ENCODE peak calls at places on chromosomes 7 and 10, in five cellular contexts. One of them, this sample, is unnamed.

GRCh38 chr7:101066858-101067227 is 18.4 kb upstream of the TRIM56 start:
- DNase-seq in neural progenitor cell: no peak
- DNase-seq in foreskin keratinocyte: no peak
- DNase-seq in pancreas: no peak
- DNase-seq in heart right ventricle: no peak
- DNase-seq in this sample: no peak

GRCh38 chr7:55973747-55974250 is 9.4 kb downstream of the NIPSNAP2 start:
- DNase-seq in neural progenitor cell: no peak
- DNase-seq in heart right ventricle: no peak
- DNase-seq in foreskin keratinocyte: no peak
- DNase-seq in pancreas: no peak
- DNase-seq in this sample: no peak

GRCh38 chr10:15053061-15053460 is 9.3 kb downstream of the OLAH start:
- DNase-seq in heart right ventricle: no peak
- DNase-seq in neural progenitor cell: no peak
- DNase-seq in pancreas: no peak
- DNase-seq in foreskin keratinocyte: no peak
- DNase-seq in this sample: no peak

GRCh38 chr7:99141756-99142726 is 1.9 kb downstream of the SMURF1 start:
- DNase-seq in neural progenitor cell: peak
- DNase-seq in pancreas: peak
- DNase-seq in heart right ventricle: peak
- DNase-seq in foreskin keratinocyte: no peak
- DNase-seq in this sample: peak

GRCh38 chr10:7484456-7485266 is 73.8 kb upstream of the SFMBT2 start:
- DNase-seq in pancreas: no peak
- DNase-seq in neural progenitor cell: no peak
- DNase-seq in foreskin keratinocyte: no peak
- DNase-seq in heart right ventricle: no peak
- DNase-seq in this sample: no peak

GRCh38 chr10:70441877-70442205 is 360 bp upstream of the NODAL start:
- DNase-seq in heart right ventricle: no peak
- DNase-seq in pancreas: no peak
- DNase-seq in foreskin keratinocyte: no peak
- DNase-seq in neural progenitor cell: peak
- DNase-seq in this sample: no peak

GRCh38 chr10:53325073-53325472 is 552.5 kb upstream of the MBL2 start:
- DNase-seq in pancreas: no peak
- DNase-seq in foreskin keratinocyte: peak
- DNase-seq in heart right ventricle: no peak
- DNase-seq in neural progenitor cell: no peak
- DNase-seq in this sample: no peak

GRCh38 chr7:28356619-28357018 is 55.7 kb upstream of the CREB5 start:
- DNase-seq in neural progenitor cell: no peak
- DNase-seq in foreskin keratinocyte: no peak
- DNase-seq in heart right ventricle: no peak
- DNase-seq in pancreas: no peak
- DNase-seq in this sample: no peak

GRCh38 chr10:688287-688620 is 1.2 kb downstream of the DIP2C start:
- DNase-seq in neural progenitor cell: no peak
- DNase-seq in pancreas: no peak
- DNase-seq in heart right ventricle: no peak
- DNase-seq in foreskin keratinocyte: no peak
- DNase-seq in this sample: no peak

GRCh38 chr10:28922861-28923260 is 245.5 kb downstream of the BAMBI start:
- DNase-seq in heart right ventricle: no peak
- DNase-seq in neural progenitor cell: no peak
- DNase-seq in foreskin keratinocyte: no peak
- DNase-seq in pancreas: no peak
- DNase-seq in this sample: no peak

GRCh38 chr7:123260428-123260960 is 60.7 kb upstream of the SLC13A1 start:
- DNase-seq in heart right ventricle: no peak
- DNase-seq in neural progenitor cell: no peak
- DNase-seq in pancreas: no peak
- DNase-seq in foreskin keratinocyte: no peak
- DNase-seq in this sample: no peak

GRCh38 chr10:13712799-13713581 is 126.2 kb downstream of the PRPF18 start:
- DNase-seq in heart right ventricle: peak
- DNase-seq in foreskin keratinocyte: peak
- DNase-seq in neural progenitor cell: no peak
- DNase-seq in pancreas: peak
- DNase-seq in this sample: peak

GRCh38 chr10:10120671-10121070 is 897.0 kb upstream of the CELF2 start:
- DNase-seq in neural progenitor cell: no peak
- DNase-seq in foreskin keratinocyte: no peak
- DNase-seq in heart right ventricle: no peak
- DNase-seq in pancreas: no peak
- DNase-seq in this sample: no peak

GRCh38 chr7:40865441-40866233 is 730.8 kb downstream of the SUGCT start:
- DNase-seq in neural progenitor cell: peak
- DNase-seq in pancreas: no peak
- DNase-seq in foreskin keratinocyte: no peak
- DNase-seq in heart right ventricle: no peak
- DNase-seq in this sample: no peak

GRCh38 chr10:74078037-74078436 is 72.6 kb downstream of the AP3M1 start:
- DNase-seq in heart right ventricle: no peak
- DNase-seq in neural progenitor cell: no peak
- DNase-seq in foreskin keratinocyte: no peak
- DNase-seq in pancreas: no peak
- DNase-seq in this sample: no peak

GRCh38 chr10:122128357-122128756 is 139.4 kb downstream of the TACC2 start:
- DNase-seq in foreskin keratinocyte: no peak
- DNase-seq in pancreas: no peak
- DNase-seq in heart right ventricle: peak
- DNase-seq in neural progenitor cell: no peak
- DNase-seq in this sample: peak

GRCh38 chr7:46934198-46934825 is 647.6 kb downstream of the TNS3 start:
- DNase-seq in heart right ventricle: no peak
- DNase-seq in neural progenitor cell: no peak
- DNase-seq in pancreas: no peak
- DNase-seq in foreskin keratinocyte: no peak
- DNase-seq in this sample: no peak

GRCh38 chr7:34275629-34276028 is 370.3 kb downstream of the BMPER start:
- DNase-seq in pancreas: no peak
- DNase-seq in foreskin keratinocyte: no peak
- DNase-seq in heart right ventricle: no peak
- DNase-seq in neural progenitor cell: no peak
- DNase-seq in this sample: no peak

GRCh38 chr7:107384025-107384424 is 85.8 kb upstream of the GPR22 start:
- DNase-seq in neural progenitor cell: no peak
- DNase-seq in pancreas: no peak
- DNase-seq in heart right ventricle: no peak
- DNase-seq in foreskin keratinocyte: no peak
- DNase-seq in this sample: no peak

GRCh38 chr7:77800730-77801129 is 2.2 kb downstream of the PHTF2 start:
- DNase-seq in heart right ventricle: no peak
- DNase-seq in pancreas: no peak
- DNase-seq in neural progenitor cell: no peak
- DNase-seq in foreskin keratinocyte: no peak
- DNase-seq in this sample: no peak
- TF ChIP-seq CTCF in heart right ventricle: no peak
- TF ChIP-seq CTCF in pancreas: no peak
- TF ChIP-seq CTCF in neural progenitor cell: no peak
- TF ChIP-seq CTCF in foreskin keratinocyte: no peak
- TF ChIP-seq CTCF in this sample: no peak

GRCh38 chr10:128907155-128907554 is 559.9 kb upstream of the MGMT start:
- DNase-seq in foreskin keratinocyte: no peak
- DNase-seq in pancreas: no peak
- DNase-seq in neural progenitor cell: no peak
- DNase-seq in heart right ventricle: no peak
- DNase-seq in this sample: no peak

GRCh38 chr10:128912568-128913311 is 554.3 kb upstream of the MGMT start:
- DNase-seq in pancreas: no peak
- DNase-seq in neural progenitor cell: no peak
- DNase-seq in heart right ventricle: no peak
- DNase-seq in foreskin keratinocyte: no peak
- DNase-seq in this sample: no peak

DNA sequence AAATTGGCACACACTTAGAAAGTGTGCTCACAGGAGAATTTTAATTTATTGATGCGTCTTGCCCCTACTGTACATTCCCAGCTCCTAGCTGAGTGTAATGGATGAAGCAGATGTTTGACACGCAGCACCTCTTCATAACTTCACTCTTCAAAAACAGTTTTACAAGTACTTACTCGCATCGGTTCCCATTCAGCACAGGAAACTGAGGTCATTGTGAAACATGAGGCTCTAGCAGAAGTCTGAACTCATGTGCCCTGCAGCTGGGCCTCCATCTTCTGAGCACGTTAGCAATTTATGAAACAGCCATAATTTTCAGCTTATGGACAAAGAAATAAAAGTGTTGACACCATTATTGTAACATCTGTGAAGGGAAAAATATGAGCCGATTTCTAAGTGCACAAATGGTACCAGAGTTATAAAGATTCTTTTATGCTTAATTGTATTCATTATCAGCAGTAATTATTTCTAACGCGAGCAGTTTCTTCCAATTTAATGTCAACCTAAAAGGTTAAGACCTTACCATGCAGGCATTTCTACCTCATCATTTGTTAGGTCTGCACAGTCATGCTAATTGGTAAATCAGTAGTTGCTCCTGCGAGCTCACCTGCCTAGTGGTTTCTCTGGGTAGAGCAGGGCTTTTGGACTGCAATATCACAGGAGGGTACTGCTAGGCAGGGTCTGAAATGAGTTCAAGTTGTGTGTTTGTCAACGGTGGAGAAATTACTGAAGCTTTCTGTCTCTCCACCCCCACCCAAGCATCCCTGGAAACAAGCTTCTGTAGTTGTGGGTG is 558.7 kb upstream of the MGMT start:
- DNase-seq in foreskin keratinocyte: peak
- DNase-seq in neural progenitor cell: no peak
- DNase-seq in pancreas: no peak
- DNase-seq in heart right ventricle: no peak
- DNase-seq in this sample: no peak
- H3K27ac ChIP-seq in foreskin keratinocyte: peak
- H3K27ac ChIP-seq in neural progenitor cell: no peak
- H3K27ac ChIP-seq in pancreas: no peak
- H3K27ac ChIP-seq in heart right ventricle: peak
- H3K27ac ChIP-seq in this sample: no peak

GRCh38 chr7:30162622-30163124 is 27.9 kb downstream of the MTURN start:
- DNase-seq in foreskin keratinocyte: peak
- DNase-seq in pancreas: no peak
- DNase-seq in neural progenitor cell: peak
- DNase-seq in heart right ventricle: no peak
- DNase-seq in this sample: no peak
- TF ChIP-seq CTCF in foreskin keratinocyte: no peak
- TF ChIP-seq CTCF in pancreas: no peak
- TF ChIP-seq CTCF in neural progenitor cell: no peak
- TF ChIP-seq CTCF in heart right ventricle: no peak
- TF ChIP-seq CTCF in this sample: no peak

GRCh38 chr10:86956841-86957448 is 470 bp downstream of the MMRN2 start:
- DNase-seq in heart right ventricle: no peak
- DNase-seq in pancreas: no peak
- DNase-seq in foreskin keratinocyte: no peak
- DNase-seq in neural progenitor cell: no peak
- DNase-seq in this sample: no peak

GRCh38 chr10:86956195-86956840 is 1.1 kb downstream of the MMRN2 start:
- DNase-seq in foreskin keratinocyte: no peak
- DNase-seq in pancreas: no peak
- DNase-seq in neural progenitor cell: no peak
- DNase-seq in heart right ventricle: no peak
- DNase-seq in this sample: no peak

GRCh38 chr10:86953747-86954680 is 3.4 kb downstream of the MMRN2 start:
- DNase-seq in pancreas: no peak
- DNase-seq in neural progenitor cell: peak
- DNase-seq in heart right ventricle: peak
- DNase-seq in foreskin keratinocyte: no peak
- DNase-seq in this sample: peak

GRCh38 chr10:86954681-86955500 is 2.5 kb downstream of the MMRN2 start:
- DNase-seq in neural progenitor cell: no peak
- DNase-seq in foreskin keratinocyte: no peak
- DNase-seq in heart right ventricle: no peak
- DNase-seq in pancreas: no peak
- DNase-seq in this sample: no peak

GRCh38 chr10:86955501-86956194 is 1.8 kb downstream of the MMRN2 start:
- DNase-seq in foreskin keratinocyte: no peak
- DNase-seq in pancreas: no peak
- DNase-seq in heart right ventricle: no peak
- DNase-seq in neural progenitor cell: no peak
- DNase-seq in this sample: no peak
- H3K27ac ChIP-seq in foreskin keratinocyte: no peak
- H3K27ac ChIP-seq in pancreas: peak
- H3K27ac ChIP-seq in heart right ventricle: peak
- H3K27ac ChIP-seq in neural progenitor cell: no peak
- H3K27ac ChIP-seq in this sample: peak

GRCh38 chr10:89241491-89242339 is 9.9 kb downstream of the LIPA start:
- DNase-seq in foreskin keratinocyte: no peak
- DNase-seq in heart right ventricle: no peak
- DNase-seq in pancreas: no peak
- DNase-seq in neural progenitor cell: no peak
- DNase-seq in this sample: no peak
- TF ChIP-seq CTCF in foreskin keratinocyte: no peak
- TF ChIP-seq CTCF in heart right ventricle: no peak
- TF ChIP-seq CTCF in pancreas: no peak
- TF ChIP-seq CTCF in neural progenitor cell: no peak
- TF ChIP-seq CTCF in this sample: no peak

DNA sequence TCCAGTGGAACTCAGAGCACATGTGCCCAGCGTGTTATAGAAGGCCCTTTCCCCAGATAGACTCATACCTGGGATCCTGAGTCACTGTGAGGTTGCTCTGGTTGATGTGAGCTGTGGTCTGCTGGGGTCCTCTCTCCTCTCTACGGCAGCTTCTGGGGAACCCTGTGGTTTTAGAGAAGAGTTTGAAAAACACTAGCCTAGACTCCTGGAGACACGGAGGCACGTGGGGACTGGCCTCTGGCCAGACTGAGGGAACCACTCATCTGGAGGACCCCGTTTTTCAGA is 10.3 kb downstream of the ZNF775 start:
- DNase-seq in neural progenitor cell: no peak
- DNase-seq in pancreas: no peak
- DNase-seq in foreskin keratinocyte: no peak
- DNase-seq in heart right ventricle: no peak
- DNase-seq in this sample: no peak
- H3K27ac ChIP-seq in neural progenitor cell: no peak
- H3K27ac ChIP-seq in pancreas: peak
- H3K27ac ChIP-seq in foreskin keratinocyte: no peak
- H3K27ac ChIP-seq in heart right ventricle: peak
- H3K27ac ChIP-seq in this sample: no peak

DNA sequence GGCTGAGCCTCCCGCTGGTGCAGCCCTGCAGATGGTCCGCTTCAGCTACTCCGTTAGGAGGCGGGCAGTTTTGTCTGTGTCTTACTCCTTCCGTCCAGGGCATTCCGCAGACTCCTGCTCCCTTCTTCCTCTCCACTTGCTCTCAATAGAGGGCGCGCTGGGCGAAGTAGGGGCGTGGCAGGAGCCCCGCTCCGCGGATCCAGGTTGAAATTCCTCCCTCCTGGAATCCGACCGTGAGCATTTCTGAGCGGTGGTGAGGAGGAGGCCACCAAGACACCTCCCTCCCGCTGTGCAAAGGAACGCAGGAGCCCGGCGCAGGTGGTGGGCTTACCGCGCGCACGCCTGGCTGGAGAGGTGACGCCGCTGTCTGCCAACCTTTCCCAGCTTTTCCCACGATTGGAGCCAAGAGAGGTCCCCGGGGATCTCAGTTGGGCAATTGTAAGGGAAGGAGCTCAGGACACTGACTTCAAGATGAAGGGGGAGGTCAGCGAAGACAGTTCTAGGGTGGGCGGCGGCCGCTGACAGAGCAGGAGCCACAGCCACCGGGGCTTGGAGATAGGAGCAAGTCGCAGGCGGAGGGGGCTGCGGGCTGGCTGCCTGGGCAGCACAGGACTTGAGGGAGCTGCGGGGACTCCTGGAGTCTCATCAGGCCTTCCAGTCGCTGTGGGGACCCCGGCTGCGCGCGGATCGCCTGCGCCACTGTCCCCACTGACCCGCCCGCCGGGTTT is 1011.3 kb downstream of the XPNPEP1 start:
- DNase-seq in heart right ventricle: peak
- DNase-seq in pancreas: peak
- DNase-seq in neural progenitor cell: peak
- DNase-seq in foreskin keratinocyte: peak
- DNase-seq in this sample: peak
- TF ChIP-seq CTCF in heart right ventricle: no peak
- TF ChIP-seq CTCF in pancreas: no peak
- TF ChIP-seq CTCF in neural progenitor cell: peak
- TF ChIP-seq CTCF in foreskin keratinocyte: peak
- TF ChIP-seq CTCF in this sample: peak

This sample was measured in uterus.